ENCODE peak calls at places on chromosome 2, in nine cellular contexts. E is dermis microvascular lymphatic vessel endothelial cell, R is T-helper 2 cell, B is foreskin fibroblast, D is left colon, L is choroid plexus epithelial cell, V is non-pigmented ciliary epithelial cell, O is neural crest cell, I is MCF 10A. Q is an unnamed sample.

GRCh38 chr2:234681206-234681605 is 184.3 kb upstream of the ARL4C start:
- DNase-seq in E (peak; percentile 15), R (no peak), B (no peak), D (no peak), L (no peak), V (no peak), O (no peak), I (no peak), Q (no peak)

GRCh38 chr2:182767578-182767977 is 51.5 kb downstream of the DNAJC10 start:
- DNase-seq in E (peak; percentile 58), R (no peak), B (peak; percentile 24), D (no peak), L (peak; percentile 79), V (no peak), O (no peak), I (peak; percentile 33), Q (no peak)

GRCh38 chr2:46510596-46511177 is 31.3 kb downstream of the TMEM247 start:
- DNase-seq in E (no peak), R (no peak), B (peak; percentile 66), D (no peak), L (no peak), V (no peak), O (no peak), I (peak; percentile 34), Q (no peak)

GRCh38 chr2:107585851-107586250 is 240.8 kb upstream of the RGPD4 start:
- DNase-seq in E (no peak), R (no peak), B (peak; percentile 5), D (no peak), L (peak; percentile 59), V (peak; percentile 18), O (no peak), I (peak; percentile 66), Q (no peak)

GRCh38 chr2:120993661-120994060 is 258.0 kb downstream of the GLI2 start:
- DNase-seq in E (no peak), R (no peak), B (no peak), D (no peak), L (no peak), V (no peak), O (no peak), I (no peak), Q (no peak)

GRCh38 chr2:215828528-215829184 is 184.7 kb downstream of the MREG start:
- DNase-seq in E (peak; percentile 75), R (no peak), B (peak; percentile 74), D (peak; percentile 59), L (peak; percentile 92), V (no peak), O (peak; percentile 30), I (peak; percentile 83), Q (peak; percentile 27)

GRCh38 chr2:240441993-240442411 is 6.5 kb downstream of the GPC1 start:
- DNase-seq in E (no peak), R (no peak), B (no peak), D (no peak), L (no peak), V (no peak), O (no peak), I (no peak), Q (no peak)

GRCh38 chr2:210660-211059 is 53.2 kb downstream of the SH3YL1 start:
- DNase-seq in E (no peak), R (no peak), B (no peak), D (no peak), L (no peak), V (no peak), O (no peak), I (no peak), Q (no peak)

GRCh38 chr2:117938611-117939010 is 75.3 kb downstream of the CCDC93 start:
- DNase-seq in E (peak; percentile 33), R (no peak), B (no peak), D (no peak), L (no peak), V (no peak), O (no peak), I (no peak), Q (no peak)

GRCh38 chr2:207768891-207769596 is 662 bp downstream of the FZD5 start:
- DNase-seq in E (no peak), R (no peak), B (peak; percentile 70), D (peak; percentile 52), L (peak; percentile 20), V (no peak), O (no peak), I (peak; percentile 52), Q (peak; percentile 22)

GRCh38 chr2:159903404-159904126 is 105.6 kb upstream of the CD302 start:
- DNase-seq in E (peak; percentile 77), R (peak; percentile 53), B (peak; percentile 87), D (peak; percentile 69), L (peak; percentile 76), V (no peak), O (no peak), I (no peak), Q (peak; percentile 74)

GRCh38 chr2:216693414-216694100 is 1.8 kb downstream of the IGFBP5 start:
- DNase-seq in E (no peak), R (no peak), B (no peak), D (no peak), L (no peak), V (no peak), O (no peak), I (no peak), Q (no peak)

GRCh38 chr2:71591044-71591443 is 137.7 kb downstream of the DYSF start:
- DNase-seq in E (no peak), R (no peak), B (no peak), D (no peak), L (no peak), V (no peak), O (no peak), I (no peak), Q (no peak)

GRCh38 chr2:182717451-182718215 is 1.6 kb downstream of the DNAJC10 start:
- DNase-seq in E (peak; percentile 42), R (no peak), B (no peak), D (no peak), L (no peak), V (no peak), O (no peak), I (peak; percentile 12), Q (no peak)